ENCODE peak calls at places on chromosome 19, in six cellular contexts. One of them, this sample, is unnamed.

GRCh38 chr19:21314676-21315075 is 14.5 kb downstream of the ZNF708 start:
- DNase-seq in SK-N-SH: peak; percentile 6
- DNase-seq in HCT116: no peak
- DNase-seq in K562: no peak
- DNase-seq in HepG2: no peak
- DNase-seq in GM12878: no peak
- DNase-seq in this sample: no peak

GRCh38 chr19:40502647-40503046 is 35.8 kb downstream of the SPTBN4 start:
- DNase-seq in HCT116: peak; percentile 41
- DNase-seq in HepG2: peak; percentile 31
- DNase-seq in K562: peak; percentile 26
- DNase-seq in SK-N-SH: no peak
- DNase-seq in GM12878: no peak
- DNase-seq in this sample: no peak

GRCh38 chr19:13102666-13103584 is at the start of gene LYL1:
- DNase-seq in GM12878: no peak
- DNase-seq in HepG2: peak; percentile 45
- DNase-seq in K562: peak; percentile 99
- DNase-seq in HCT116: no peak
- DNase-seq in SK-N-SH: peak; percentile 97
- DNase-seq in this sample: no peak

GRCh38 chr19:2969104-2969504 is 8.3 kb upstream of the TLE6 start:
- DNase-seq in K562: peak; percentile 38
- DNase-seq in SK-N-SH: peak; percentile 59
- DNase-seq in HepG2: no peak
- DNase-seq in GM12878: no peak
- DNase-seq in HCT116: no peak
- DNase-seq in this sample: no peak

GRCh38 chr19:44891016-44891882 is at the start of gene TOMM40:
- DNase-seq in K562: no peak
- DNase-seq in HCT116: no peak
- DNase-seq in SK-N-SH: peak; percentile 97
- DNase-seq in HepG2: peak; percentile 99
- DNase-seq in GM12878: no peak
- DNase-seq in this sample: no peak

GRCh38 chr19:55546822-55547614 is 1.7 kb upstream of the SBK3 start:
- DNase-seq in K562: peak; percentile 80
- DNase-seq in HCT116: no peak
- DNase-seq in HepG2: peak; percentile 35
- DNase-seq in SK-N-SH: no peak
- DNase-seq in GM12878: no peak
- DNase-seq in this sample: peak; percentile 53

GRCh38 chr19:10006335-10006708 is 4.0 kb downstream of the COL5A3 start:
- DNase-seq in HepG2: no peak
- DNase-seq in HCT116: no peak
- DNase-seq in GM12878: no peak
- DNase-seq in K562: no peak
- DNase-seq in SK-N-SH: no peak
- DNase-seq in this sample: no peak

GRCh38 chr19:7988307-7988706 is 17.1 kb downstream of the ELAVL1 start:
- DNase-seq in HepG2: no peak
- DNase-seq in SK-N-SH: no peak
- DNase-seq in GM12878: no peak
- DNase-seq in K562: no peak
- DNase-seq in HCT116: no peak
- DNase-seq in this sample: no peak

GRCh38 chr19:29044037-29044436 is 168.9 kb downstream of the UQCRFS1 start:
- DNase-seq in HepG2: no peak
- DNase-seq in SK-N-SH: no peak
- DNase-seq in K562: no peak
- DNase-seq in HCT116: no peak
- DNase-seq in GM12878: no peak
- DNase-seq in this sample: no peak

GRCh38 chr19:47618771-47619170 is 9.8 kb downstream of the BICRA start:
- DNase-seq in K562: no peak
- DNase-seq in HCT116: no peak
- DNase-seq in GM12878: no peak
- DNase-seq in SK-N-SH: no peak
- DNase-seq in HepG2: no peak
- DNase-seq in this sample: no peak

GRCh38 chr19:10662384-10663251 is 8.5 kb downstream of the ILF3 start:
- DNase-seq in HepG2: no peak
- DNase-seq in GM12878: no peak
- DNase-seq in K562: no peak
- DNase-seq in SK-N-SH: no peak
- DNase-seq in HCT116: no peak
- DNase-seq in this sample: no peak

GRCh38 chr19:47229674-47230121 is 1.3 kb downstream of the BBC3 start:
- DNase-seq in HCT116: no peak
- DNase-seq in SK-N-SH: peak; percentile 26
- DNase-seq in HepG2: no peak
- DNase-seq in K562: peak; percentile 47
- DNase-seq in GM12878: no peak
- DNase-seq in this sample: no peak

GRCh38 chr19:29324717-29325116 is 111.8 kb upstream of the UQCRFS1 start:
- DNase-seq in HCT116: no peak
- DNase-seq in HepG2: no peak
- DNase-seq in GM12878: no peak
- DNase-seq in SK-N-SH: no peak
- DNase-seq in K562: no peak
- DNase-seq in this sample: no peak

GRCh38 chr19:1672038-1672768 is 19.8 kb upstream of the TCF3 start:
- DNase-seq in HCT116: no peak
- DNase-seq in GM12878: no peak
- DNase-seq in HepG2: no peak
- DNase-seq in K562: peak; percentile 81
- DNase-seq in SK-N-SH: peak; percentile 86
- DNase-seq in this sample: no peak

GRCh38 chr19:14149509-14149994 is 13.2 kb upstream of the ASF1B start:
- DNase-seq in HepG2: no peak
- DNase-seq in K562: no peak
- DNase-seq in HCT116: no peak
- DNase-seq in SK-N-SH: peak; percentile 77
- DNase-seq in GM12878: no peak
- DNase-seq in this sample: no peak

GRCh38 chr19:4369109-4369887 is 25.9 kb downstream of the MPND start:
- DNase-seq in K562: peak; percentile 63
- DNase-seq in GM12878: peak; percentile 90
- DNase-seq in HepG2: no peak
- DNase-seq in SK-N-SH: no peak
- DNase-seq in HCT116: no peak
- DNase-seq in this sample: no peak

GRCh38 chr19:48836089-48837017 is at the start of gene HSD17B14:
- DNase-seq in HepG2: no peak
- DNase-seq in K562: no peak
- DNase-seq in GM12878: no peak
- DNase-seq in SK-N-SH: peak; percentile 67
- DNase-seq in HCT116: no peak
- DNase-seq in this sample: no peak

GRCh38 chr19:11420429-11420893 is 1.3 kb upstream of the RGL3 start:
- DNase-seq in K562: no peak
- DNase-seq in GM12878: no peak
- DNase-seq in HCT116: no peak
- DNase-seq in HepG2: no peak
- DNase-seq in SK-N-SH: no peak
- DNase-seq in this sample: no peak

GRCh38 chr19:29845576-29846176 is 33.9 kb downstream of the CCNE1 start:
- DNase-seq in K562: peak; percentile 42
- DNase-seq in GM12878: no peak
- DNase-seq in HCT116: no peak
- DNase-seq in SK-N-SH: peak; percentile 63
- DNase-seq in HepG2: no peak
- DNase-seq in this sample: no peak

GRCh38 chr19:55382013-55382412 is 2.1 kb downstream of the TMEM238 start:
- DNase-seq in SK-N-SH: no peak
- DNase-seq in HCT116: no peak
- DNase-seq in HepG2: no peak
- DNase-seq in GM12878: no peak
- DNase-seq in K562: no peak
- DNase-seq in this sample: no peak

GRCh38 chr19:5828661-5829566 is 10.6 kb downstream of the FUT6 start:
- DNase-seq in K562: peak; percentile 34
- DNase-seq in HepG2: no peak
- DNase-seq in HCT116: no peak
- DNase-seq in GM12878: no peak
- DNase-seq in SK-N-SH: peak; percentile 89
- DNase-seq in this sample: no peak
- TF ChIP-seq REST in K562: no peak
- TF ChIP-seq REST in HepG2: no peak
- TF ChIP-seq REST in HCT116: no peak
- TF ChIP-seq REST in GM12878: no peak
- TF ChIP-seq REST in SK-N-SH: no peak
- TF ChIP-seq REST in this sample: no peak

GRCh38 chr19:52527134-52527953 is at the start of gene ZNF808:
- DNase-seq in HCT116: peak; percentile 77
- DNase-seq in SK-N-SH: peak; percentile 92
- DNase-seq in GM12878: peak; percentile 68
- DNase-seq in K562: peak; percentile 95
- DNase-seq in HepG2: peak; percentile 85
- DNase-seq in this sample: peak; percentile 48

GRCh38 chr19:52518646-52519045 is 8.8 kb upstream of the ZNF808 start:
- DNase-seq in K562: no peak
- DNase-seq in HCT116: no peak
- DNase-seq in HepG2: no peak
- DNase-seq in SK-N-SH: no peak
- DNase-seq in GM12878: no peak
- DNase-seq in this sample: no peak

GRCh38 chr19:52520013-52520412 is 7.5 kb upstream of the ZNF808 start:
- DNase-seq in HepG2: no peak
- DNase-seq in K562: peak; percentile 58
- DNase-seq in GM12878: no peak
- DNase-seq in SK-N-SH: no peak
- DNase-seq in HCT116: no peak
- DNase-seq in this sample: no peak

GRCh38 chr19:52524086-52524485 is 3.4 kb upstream of the ZNF808 start:
- DNase-seq in GM12878: no peak
- DNase-seq in SK-N-SH: no peak
- DNase-seq in HepG2: no peak
- DNase-seq in HCT116: no peak
- DNase-seq in K562: no peak
- DNase-seq in this sample: no peak

GRCh38 chr19:52522555-52522954 is 4.9 kb upstream of the ZNF808 start:
- DNase-seq in HepG2: no peak
- DNase-seq in K562: peak; percentile 23
- DNase-seq in GM12878: no peak
- DNase-seq in SK-N-SH: peak; percentile 14
- DNase-seq in HCT116: no peak
- DNase-seq in this sample: no peak
- TF ChIP-seq SIN3A in HepG2: no peak
- TF ChIP-seq SIN3A in K562: no peak
- TF ChIP-seq SIN3A in GM12878: no peak
- TF ChIP-seq SIN3A in SK-N-SH: no peak
- TF ChIP-seq SIN3A in HCT116: no peak
- TF ChIP-seq SIN3A in this sample: no peak

DNA sequence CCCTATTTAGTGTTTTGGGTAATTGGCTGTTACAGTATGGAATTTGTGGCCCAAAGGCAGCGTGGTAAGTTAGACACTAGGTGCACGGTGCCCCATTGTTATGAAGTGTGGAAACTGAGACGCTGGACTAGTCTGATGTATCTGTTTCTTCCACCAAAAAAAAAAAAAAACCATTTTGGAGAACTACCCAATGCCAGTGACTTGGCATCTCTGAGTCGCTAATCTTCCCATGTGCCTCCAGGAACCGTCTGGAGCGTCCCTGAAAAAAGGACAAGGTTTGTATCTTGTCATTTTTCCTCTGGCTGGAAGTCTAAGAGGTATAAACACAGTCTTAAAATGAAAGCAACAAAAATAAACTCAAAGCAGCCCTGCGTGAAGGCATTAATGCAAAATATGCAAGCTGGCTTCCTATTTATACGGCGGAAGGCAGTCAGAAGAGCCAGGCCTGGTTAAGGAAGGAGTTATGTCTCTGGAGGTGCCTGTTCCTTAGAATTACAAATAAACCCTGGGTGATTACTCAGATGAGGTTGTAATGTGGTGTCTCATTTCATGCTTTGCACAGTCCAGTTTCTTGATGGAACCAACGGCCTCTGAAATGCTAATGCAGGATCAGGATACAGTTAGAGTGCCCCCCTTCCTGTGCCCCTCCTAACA is 20.2 kb downstream of the ACTN4 start:
- DNase-seq in HepG2: no peak
- DNase-seq in GM12878: no peak
- DNase-seq in SK-N-SH: no peak
- DNase-seq in K562: no peak
- DNase-seq in HCT116: no peak
- DNase-seq in this sample: no peak
- TF ChIP-seq REST in HepG2: no peak
- TF ChIP-seq REST in GM12878: no peak
- TF ChIP-seq REST in SK-N-SH: no peak
- TF ChIP-seq REST in K562: no peak
- TF ChIP-seq REST in HCT116: no peak
- TF ChIP-seq REST in this sample: no peak

GRCh38 chr19:53546766-53547541 is 9.0 kb downstream of the ZNF331 start:
- DNase-seq in HepG2: no peak
- DNase-seq in GM12878: no peak
- DNase-seq in HCT116: no peak
- DNase-seq in K562: no peak
- DNase-seq in SK-N-SH: peak; percentile 22
- DNase-seq in this sample: no peak

GRCh38 chr19:53541971-53542370 is 4.0 kb downstream of the ZNF331 start:
- DNase-seq in GM12878: no peak
- DNase-seq in SK-N-SH: no peak
- DNase-seq in HepG2: no peak
- DNase-seq in K562: no peak
- DNase-seq in HCT116: no peak
- DNase-seq in this sample: no peak

GRCh38 chr19:53540091-53540490 is 2.1 kb downstream of the ZNF331 start:
- DNase-seq in K562: no peak
- DNase-seq in HepG2: no peak
- DNase-seq in SK-N-SH: no peak
- DNase-seq in HCT116: no peak
- DNase-seq in GM12878: no peak
- DNase-seq in this sample: no peak

GRCh38 chr19:53549354-53549753 is 11.4 kb downstream of the ZNF331 start:
- DNase-seq in SK-N-SH: no peak
- DNase-seq in K562: no peak
- DNase-seq in GM12878: no peak
- DNase-seq in HepG2: no peak
- DNase-seq in HCT116: no peak
- DNase-seq in this sample: no peak

DNA sequence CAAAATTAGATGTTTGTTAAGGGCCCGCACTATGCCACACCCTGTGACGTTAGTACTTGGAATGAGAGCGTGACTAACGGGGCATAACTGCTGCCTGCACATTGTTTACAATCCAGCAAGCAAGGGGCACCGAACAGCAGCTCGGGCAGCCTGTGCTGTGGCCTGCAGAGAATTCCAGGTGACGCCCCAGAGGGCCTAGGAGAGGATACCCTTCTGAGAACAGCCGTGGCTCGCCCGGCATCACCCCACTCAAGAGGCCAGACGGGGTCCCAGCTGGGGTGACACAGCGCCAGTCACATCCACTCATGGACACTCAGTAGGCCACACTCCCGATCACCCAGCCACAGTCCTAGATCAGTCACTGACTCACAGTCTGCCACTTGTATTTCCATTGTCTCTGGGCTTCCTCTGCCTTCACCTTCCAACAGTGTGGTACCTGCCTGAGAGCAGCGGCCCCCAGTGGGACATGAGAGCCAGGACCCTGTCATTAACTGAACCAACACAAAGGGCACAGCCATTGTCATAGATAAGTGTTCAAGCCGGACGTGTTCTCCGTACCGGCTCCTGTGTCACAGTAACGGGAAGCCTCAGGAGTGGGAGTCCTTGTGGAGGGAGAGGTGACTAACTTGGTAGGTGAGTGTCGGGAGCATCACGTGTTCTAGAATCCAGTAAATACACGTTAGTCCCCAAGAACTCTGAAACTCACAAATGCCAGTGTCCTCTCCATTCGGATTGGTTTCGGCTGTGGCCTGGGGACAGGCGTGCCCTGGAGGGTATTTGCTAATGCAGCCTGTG is 7.5 kb downstream of the ZNF331 start:
- DNase-seq in GM12878: no peak
- DNase-seq in SK-N-SH: no peak
- DNase-seq in K562: no peak
- DNase-seq in HepG2: no peak
- DNase-seq in HCT116: no peak
- DNase-seq in this sample: peak; percentile 79
- TF ChIP-seq SIN3A in GM12878: no peak
- TF ChIP-seq SIN3A in SK-N-SH: no peak
- TF ChIP-seq SIN3A in K562: no peak
- TF ChIP-seq SIN3A in HepG2: no peak
- TF ChIP-seq SIN3A in HCT116: no peak
- TF ChIP-seq SIN3A in this sample: no peak

This sample was measured in Panc1.